ENCODE peak calls at places on chromosomes 7 and 10, in ten cellular contexts. H is AG04450, K is epithelial cell of esophagus, Q is cardiac muscle cell, A is HFFc6, R is left lung, J is chondrocyte, W is HL-60, T is brain microvascular endothelial cell, I is AG04449. Z is an unnamed sample.

GRCh38 chr10:29105516-29106215 is 183.2 kb upstream of the LYZL1 start:
- DNase-seq in I (no peak), K (no peak), Q (peak), W (no peak), T (peak), A (peak), H (peak), J (no peak), R (no peak), Z (no peak)

GRCh38 chr7:387132-388022 is 97.4 kb downstream of the FOXL3 start:
- DNase-seq in R (peak), A (no peak), H (no peak), I (no peak), K (no peak), Q (no peak), T (no peak), W (no peak), J (no peak), Z (peak)

GRCh38 chr10:14371616-14372015 is 40.9 kb upstream of the FRMD4A start:
- DNase-seq in A (no peak), W (no peak), I (no peak), Q (no peak), R (no peak), T (no peak), K (no peak), J (no peak), H (no peak), Z (no peak)

GRCh38 chr7:80774843-80775242 is 136.4 kb downstream of the CD36 start:
- DNase-seq in H (no peak), W (no peak), J (no peak), R (no peak), I (no peak), T (no peak), K (no peak), A (no peak), Q (no peak), Z (no peak)

GRCh38 chr7:130994378-130995115 is 260.5 kb upstream of the KLF14 start:
- DNase-seq in A (no peak), J (no peak), R (peak), H (no peak), K (peak), I (no peak), Q (peak), T (no peak), W (no peak), Z (peak)

GRCh38 chr10:71597821-71598498 is 121.6 kb downstream of the C10orf105 start:
- DNase-seq in T (no peak), H (no peak), W (peak), R (no peak), Q (peak), K (no peak), I (no peak), A (no peak), J (no peak), Z (no peak)

GRCh38 chr10:97406064-97406463 is 4.9 kb upstream of the RRP12 start:
- DNase-seq in A (no peak), K (no peak), W (peak), Q (no peak), H (no peak), T (no peak), I (no peak), J (no peak), R (no peak), Z (no peak)

GRCh38 chr7:30988346-30989005 is 24.7 kb downstream of the GHRHR start:
- DNase-seq in Q (peak), K (peak), R (peak), W (peak), T (no peak), J (no peak), A (no peak), I (no peak), H (no peak), Z (peak)

GRCh38 chr7:75966209-75966961 is 28.0 kb downstream of the TMEM120A start:
- DNase-seq in T (no peak), J (no peak), A (no peak), I (no peak), H (no peak), Q (peak), K (no peak), W (no peak), R (peak), Z (no peak)

GRCh38 chr7:73974948-73975926 is 52.7 kb upstream of the ELN start:
- DNase-seq in W (no peak), Q (no peak), J (peak), T (no peak), A (no peak), H (no peak), K (no peak), R (no peak), I (no peak), Z (no peak)

DNA sequence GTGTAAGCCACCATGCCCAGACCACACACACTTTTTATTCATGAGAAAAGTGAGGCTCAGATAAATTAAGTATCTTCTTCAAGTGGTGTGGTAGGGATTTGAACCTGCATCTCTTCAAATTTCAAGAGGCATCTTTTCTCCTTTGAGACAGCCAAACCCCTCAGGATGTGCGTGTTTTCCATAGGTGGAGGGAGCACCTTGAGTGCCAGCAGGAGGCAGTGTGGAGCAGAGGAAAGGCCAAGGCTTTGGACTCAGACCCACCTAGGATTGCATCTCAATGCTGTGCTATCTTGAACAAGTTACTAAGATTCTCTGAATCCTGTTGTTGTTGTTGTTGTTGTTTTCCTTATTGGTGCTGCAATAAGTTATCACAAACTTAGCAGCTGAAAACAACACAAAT is 40.2 kb upstream of the MYL10 start:
- DNase-seq in K (no peak), J (no peak), I (no peak), W (no peak), Q (no peak), A (no peak), T (no peak), H (no peak), R (no peak), Z (no peak)
- TF ChIP-seq CTCF in K (peak), J (peak), I (peak), W (no peak), Q (peak), A (peak), T (peak), H (peak), R (peak), Z (peak)

DNA sequence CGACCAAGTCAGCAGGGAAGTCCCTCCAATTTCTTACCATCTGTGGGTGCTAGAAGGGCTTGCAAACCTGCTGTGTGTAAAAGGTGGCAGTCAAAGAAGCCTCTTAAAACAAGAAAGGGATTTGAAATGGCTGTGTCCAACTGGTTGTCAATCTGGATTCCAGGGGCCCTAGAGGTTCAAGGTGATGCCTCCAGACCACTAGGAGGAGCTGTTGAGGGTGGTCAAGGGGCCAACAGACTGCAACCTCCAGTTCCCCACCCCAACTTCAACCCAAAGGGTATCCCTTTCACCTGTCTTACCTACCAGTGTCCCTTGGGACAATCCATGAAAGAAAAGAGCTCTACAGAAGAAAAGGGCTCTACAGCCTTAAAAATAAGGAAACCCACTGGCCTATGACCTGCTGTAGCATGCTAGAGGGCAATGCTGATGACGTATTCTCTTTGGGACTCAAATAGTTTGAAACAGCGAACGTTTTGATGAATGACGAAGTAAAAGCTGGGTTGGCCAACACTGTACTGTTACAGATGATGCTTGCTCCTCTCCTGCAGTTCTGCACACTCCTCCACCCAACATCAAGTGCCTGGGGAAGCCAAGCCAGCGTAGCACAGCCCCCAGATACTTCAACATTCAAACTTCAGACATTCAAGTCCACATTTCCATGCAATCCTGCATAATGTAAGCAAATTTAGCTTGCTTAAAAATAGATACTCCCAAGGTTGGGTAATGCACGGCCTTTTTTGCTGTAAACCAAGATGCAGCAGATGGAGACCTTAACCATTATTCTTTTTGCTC is 46.0 kb upstream of the WDR11 start:
- DNase-seq in J (no peak), H (no peak), W (no peak), A (no peak), K (no peak), T (no peak), R (no peak), Q (no peak), I (no peak), Z (peak)
- TF ChIP-seq CTCF in J (no peak), H (no peak), W (no peak), A (no peak), K (no peak), T (no peak), R (no peak), Q (no peak), I (no peak), Z (peak)

GRCh38 chr7:2431260-2431867 is 28.0 kb downstream of the CHST12 start:
- DNase-seq in I (no peak), K (no peak), Q (peak), R (no peak), A (no peak), T (no peak), H (no peak), W (no peak), J (no peak), Z (peak)
- TF ChIP-seq CTCF in I (peak), K (peak), Q (peak), R (peak), A (peak), T (peak), H (peak), W (peak), J (peak), Z (peak)

GRCh38 chr10:120422459-120422858 is 34.6 kb upstream of the PLPP4 start:
- DNase-seq in Q (peak), K (peak), J (no peak), W (no peak), H (no peak), T (peak), A (peak), I (peak), R (no peak), Z (no peak)

GRCh38 chr10:120426306-120426705 is 30.7 kb upstream of the PLPP4 start:
- DNase-seq in A (peak), T (peak), J (no peak), I (no peak), W (no peak), R (no peak), Q (no peak), K (no peak), H (no peak), Z (no peak)

GRCh38 chr10:120424198-120424464 is 32.9 kb upstream of the PLPP4 start:
- DNase-seq in R (no peak), Q (no peak), K (no peak), J (no peak), A (no peak), W (no peak), H (no peak), I (no peak), T (no peak), Z (no peak)

GRCh38 chr10:120421250-120421649 is 35.8 kb upstream of the PLPP4 start:
- DNase-seq in W (no peak), R (no peak), Q (no peak), I (no peak), H (no peak), J (no peak), T (peak), K (no peak), A (peak), Z (no peak)

GRCh38 chr10:120423350-120424197 is 33.5 kb upstream of the PLPP4 start:
- DNase-seq in A (peak), K (peak), J (no peak), W (peak), T (peak), Q (peak), I (no peak), R (no peak), H (no peak), Z (peak)
- TF ChIP-seq CTCF in A (peak), K (peak), J (peak), W (peak), T (peak), Q (peak), I (peak), R (peak), H (peak), Z (peak)

DNA sequence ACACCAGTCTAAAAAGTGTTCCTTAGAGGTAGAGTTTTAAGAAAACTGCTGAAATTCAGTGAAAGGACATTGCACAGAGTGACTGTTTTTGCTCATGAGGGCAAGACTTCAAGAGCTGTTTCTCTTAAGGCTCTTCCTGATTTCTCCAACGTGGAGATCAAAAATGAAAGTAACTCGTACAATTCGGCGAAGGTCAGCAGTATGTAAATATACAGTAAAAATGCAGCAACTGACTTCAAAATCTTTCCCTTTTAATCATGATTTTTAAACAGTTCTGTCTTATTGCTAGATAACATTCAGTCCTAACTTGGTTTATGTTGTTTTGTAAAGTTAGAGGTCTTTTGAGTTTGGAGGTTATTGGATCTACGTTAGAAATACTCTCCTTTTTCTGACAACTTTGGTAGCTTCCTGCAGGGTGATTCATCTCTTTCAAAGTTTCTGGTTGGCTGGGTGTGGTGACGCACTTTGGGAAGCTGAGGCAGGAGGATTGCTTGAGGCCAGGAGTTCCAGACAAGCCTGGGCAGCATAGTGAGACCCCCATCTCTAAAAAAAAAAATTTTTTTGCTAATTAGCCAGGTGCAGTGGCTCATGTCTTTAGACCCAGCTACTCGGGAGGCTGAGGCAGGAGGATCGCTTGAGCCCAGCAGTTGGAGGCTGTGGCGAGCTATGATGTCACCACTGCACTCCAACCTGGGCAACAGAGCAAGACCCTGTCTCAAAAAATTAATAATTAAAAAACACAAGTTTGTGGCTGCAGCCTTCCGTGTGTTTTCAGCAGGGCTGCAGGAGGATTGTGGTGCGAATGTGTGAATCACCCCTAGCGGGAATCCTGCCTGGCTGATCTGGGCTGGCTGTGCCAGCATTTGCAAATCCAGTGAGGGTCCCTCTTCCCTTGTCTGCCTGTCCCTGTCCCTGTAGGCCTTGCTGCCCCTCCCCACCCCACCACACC is 29.2 kb upstream of the AP5Z1 start:
- DNase-seq in H (no peak), K (peak), A (peak), R (no peak), W (peak), I (no peak), T (peak), J (no peak), Q (peak), Z (peak)
- TF ChIP-seq CTCF in H (no peak), K (no peak), A (no peak), R (no peak), W (no peak), I (no peak), T (no peak), J (no peak), Q (no peak), Z (no peak)